ENCODE peak calls at places on chromosomes 5 and 9, in nine cellular contexts. K is uterus, S is suprapubic skin, F is K562, N is breast epithelium, I is stomach, Z is A549, T is upper lobe of left lung, P is adrenal gland. M is an unnamed sample.

GRCh38 chr5:125232779-125233230 is 486.4 kb upstream of the ZNF608 start:
- DNase-seq in K (no peak), S (no peak), F (no peak), N (no peak), I (no peak), Z (no peak), T (no peak), P (no peak), M (no peak)

GRCh38 chr9:126519660-126520425 is 93.9 kb upstream of the LMX1B start:
- DNase-seq in K (no peak), S (no peak), F (no peak), N (no peak), I (no peak), Z (no peak), T (no peak), P (no peak), M (no peak)

GRCh38 chr9:108869092-108869725 is 7.1 kb downstream of the ACTL7A start:
- DNase-seq in K (no peak), S (no peak), F (no peak), N (no peak), I (no peak), Z (peak), T (peak), P (no peak), M (no peak)

GRCh38 chr9:136577941-136578619 is 32.2 kb upstream of the NOTCH1 start:
- DNase-seq in K (no peak), S (no peak), F (no peak), N (no peak), I (no peak), Z (no peak), T (no peak), P (no peak), M (no peak)

GRCh38 chr5:140108093-140109049 is 5.5 kb upstream of the PURA start:
- DNase-seq in K (peak), S (peak), F (no peak), N (no peak), I (peak), Z (peak), T (peak), P (peak), M (peak)

GRCh38 chr5:73213566-73213998 is 40.6 kb downstream of the TMEM174 start:
- DNase-seq in K (no peak), S (no peak), F (no peak), N (no peak), I (no peak), Z (no peak), T (no peak), P (no peak), M (no peak)

GRCh38 chr9:34562136-34562745 is 27.3 kb downstream of the CNTFR start:
- DNase-seq in K (no peak), S (no peak), F (peak), N (no peak), I (no peak), Z (no peak), T (no peak), P (no peak), M (no peak)

GRCh38 chr9:125272697-125273096 is 11.1 kb downstream of the GAPVD1 start:
- DNase-seq in K (no peak), S (no peak), F (no peak), N (no peak), I (no peak), Z (no peak), T (no peak), P (no peak), M (no peak)

GRCh38 chr5:113788141-113788540 is 274.6 kb downstream of the YTHDC2 start:
- DNase-seq in K (no peak), S (no peak), F (no peak), N (no peak), I (no peak), Z (no peak), T (no peak), P (no peak), M (no peak)

GRCh38 chr5:144697847-144698262 is 527.2 kb downstream of the KCTD16 start:
- DNase-seq in K (no peak), S (no peak), F (no peak), N (no peak), I (no peak), Z (no peak), T (no peak), P (no peak), M (no peak)

GRCh38 chr9:92747459-92748232 is 17.0 kb downstream of the BICD2 start:
- DNase-seq in K (no peak), S (peak), F (peak), N (no peak), I (no peak), Z (no peak), T (no peak), P (no peak), M (peak)

GRCh38 chr5:171543486-171543885 is 124.0 kb downstream of the FGF18 start:
- DNase-seq in K (no peak), S (no peak), F (no peak), N (no peak), I (peak), Z (no peak), T (no peak), P (no peak), M (no peak)

GRCh38 chr9:96660693-96661248 is 5.7 kb upstream of the PRXL2C start:
- DNase-seq in K (no peak), S (no peak), F (no peak), N (no peak), I (no peak), Z (no peak), T (no peak), P (no peak), M (no peak)

GRCh38 chr5:178673801-178674200 is 47.0 kb upstream of the CLK4 start:
- DNase-seq in K (no peak), S (no peak), F (no peak), N (no peak), I (no peak), Z (no peak), T (no peak), P (no peak), M (no peak)

GRCh38 chr5:137190031-137190430 is 309.1 kb downstream of the SPOCK1 start:
- DNase-seq in K (no peak), S (no peak), F (no peak), N (no peak), I (no peak), Z (no peak), T (no peak), P (no peak), M (no peak)

GRCh38 chr5:40071870-40072269 is 607.8 kb upstream of the PTGER4 start:
- DNase-seq in K (no peak), S (no peak), F (no peak), N (no peak), I (no peak), Z (no peak), T (no peak), P (no peak), M (no peak)

GRCh38 chr5:111463304-111463703 is 49.0 kb downstream of the STARD4 start:
- DNase-seq in K (no peak), S (no peak), F (no peak), N (no peak), I (no peak), Z (no peak), T (no peak), P (no peak), M (no peak)

GRCh38 chr5:73963021-73963420 is 337.0 kb downstream of the ARHGEF28 start:
- DNase-seq in K (no peak), S (no peak), F (no peak), N (peak), I (no peak), Z (no peak), T (no peak), P (no peak), M (no peak)

GRCh38 chr9:93298498-93299417 is 114.8 kb downstream of the WNK2 start:
- DNase-seq in K (no peak), S (peak), F (peak), N (no peak), I (no peak), Z (no peak), T (no peak), P (no peak), M (peak)

GRCh38 chr5:68265822-68266395 is 50.4 kb downstream of the PIK3R1 start:
- DNase-seq in K (no peak), S (no peak), F (no peak), N (no peak), I (no peak), Z (no peak), T (no peak), P (no peak), M (no peak)

GRCh38 chr5:32810812-32811211 is 99.7 kb downstream of the NPR3 start:
- DNase-seq in K (no peak), S (no peak), F (no peak), N (no peak), I (no peak), Z (no peak), T (no peak), P (peak), M (no peak)

GRCh38 chr9:37301369-37302172 is 120.9 kb upstream of the GRHPR start:
- DNase-seq in K (no peak), S (no peak), F (no peak), N (no peak), I (no peak), Z (no peak), T (no peak), P (no peak), M (no peak)

GRCh38 chr9:5622019-5622418 is 6.9 kb upstream of the RIC1 start:
- DNase-seq in K (no peak), S (no peak), F (no peak), N (no peak), I (no peak), Z (no peak), T (no peak), P (no peak), M (no peak)

GRCh38 chr5:153147891-153148623 is 342.4 kb upstream of the GRIA1 start:
- DNase-seq in K (no peak), S (no peak), F (no peak), N (no peak), I (no peak), Z (no peak), T (no peak), P (no peak), M (no peak)

GRCh38 chr5:151745071-151745705 is 13.2 kb downstream of the ATOX1 start:
- DNase-seq in K (no peak), S (no peak), F (no peak), N (peak), I (peak), Z (no peak), T (peak), P (peak), M (peak)

GRCh38 chr5:135106610-135107009 is 72.6 kb upstream of the PITX1 start:
- DNase-seq in K (no peak), S (no peak), F (no peak), N (no peak), I (no peak), Z (no peak), T (no peak), P (no peak), M (no peak)

GRCh38 chr9:126126807-126127206 is 199.8 kb upstream of the MVB12B start:
- DNase-seq in K (no peak), S (peak), F (no peak), N (peak), I (peak), Z (no peak), T (no peak), P (peak), M (peak)

GRCh38 chr5:132238169-132238744 is 10.6 kb upstream of the P4HA2 start:
- DNase-seq in K (peak), S (peak), F (peak), N (peak), I (peak), Z (peak), T (peak), P (peak), M (peak)

GRCh38 chr9:124429530-124429867 is 14.3 kb upstream of the PSMB7 start:
- DNase-seq in K (no peak), S (peak), F (no peak), N (no peak), I (no peak), Z (no peak), T (no peak), P (no peak), M (no peak)

GRCh38 chr9:22041792-22042191 is 32.7 kb upstream of the CDKN2B start:
- DNase-seq in K (no peak), S (no peak), F (no peak), N (peak), I (peak), Z (no peak), T (peak), P (no peak), M (peak)

GRCh38 chr5:59661306-59661705 is 232.2 kb downstream of the PDE4D start:
- DNase-seq in K (no peak), S (no peak), F (no peak), N (no peak), I (no peak), Z (no peak), T (no peak), P (no peak), M (no peak)

GRCh38 chr9:15246688-15247087 is 60.3 kb downstream of the TTC39B start:
- DNase-seq in K (no peak), S (no peak), F (no peak), N (no peak), I (no peak), Z (no peak), T (no peak), P (no peak), M (no peak)

GRCh38 chr5:90161399-90161798 is 248.2 kb downstream of the CETN3 start:
- DNase-seq in K (no peak), S (no peak), F (peak), N (no peak), I (peak), Z (no peak), T (peak), P (peak), M (peak)

GRCh38 chr5:172175263-172175719 is 12.7 kb downstream of the STK10 start:
- DNase-seq in K (no peak), S (no peak), F (peak), N (no peak), I (peak), Z (no peak), T (peak), P (peak), M (peak)

GRCh38 chr5:168177831-168178450 is 113.5 kb upstream of the WWC1 start:
- DNase-seq in K (no peak), S (no peak), F (no peak), N (no peak), I (no peak), Z (no peak), T (no peak), P (no peak), M (no peak)

GRCh38 chr9:37198034-37198718 is 77.8 kb downstream of the ZCCHC7 start:
- DNase-seq in K (no peak), S (no peak), F (no peak), N (no peak), I (no peak), Z (no peak), T (no peak), P (no peak), M (no peak)

GRCh38 chr9:22446950-22447606 is 454 bp downstream of the DMRTA1 start:
- DNase-seq in K (peak), S (no peak), F (no peak), N (no peak), I (peak), Z (peak), T (peak), P (no peak), M (no peak)

GRCh38 chr9:91422832-91423711 is 560 bp downstream of the NFIL3 start:
- DNase-seq in K (peak), S (peak), F (peak), N (peak), I (peak), Z (peak), T (peak), P (peak), M (peak)
- TF ChIP-seq CTCF in K (peak), S (no peak), F (peak), N (peak), I (no peak), Z (peak), T (no peak), P (no peak), M (no peak)

DNA sequence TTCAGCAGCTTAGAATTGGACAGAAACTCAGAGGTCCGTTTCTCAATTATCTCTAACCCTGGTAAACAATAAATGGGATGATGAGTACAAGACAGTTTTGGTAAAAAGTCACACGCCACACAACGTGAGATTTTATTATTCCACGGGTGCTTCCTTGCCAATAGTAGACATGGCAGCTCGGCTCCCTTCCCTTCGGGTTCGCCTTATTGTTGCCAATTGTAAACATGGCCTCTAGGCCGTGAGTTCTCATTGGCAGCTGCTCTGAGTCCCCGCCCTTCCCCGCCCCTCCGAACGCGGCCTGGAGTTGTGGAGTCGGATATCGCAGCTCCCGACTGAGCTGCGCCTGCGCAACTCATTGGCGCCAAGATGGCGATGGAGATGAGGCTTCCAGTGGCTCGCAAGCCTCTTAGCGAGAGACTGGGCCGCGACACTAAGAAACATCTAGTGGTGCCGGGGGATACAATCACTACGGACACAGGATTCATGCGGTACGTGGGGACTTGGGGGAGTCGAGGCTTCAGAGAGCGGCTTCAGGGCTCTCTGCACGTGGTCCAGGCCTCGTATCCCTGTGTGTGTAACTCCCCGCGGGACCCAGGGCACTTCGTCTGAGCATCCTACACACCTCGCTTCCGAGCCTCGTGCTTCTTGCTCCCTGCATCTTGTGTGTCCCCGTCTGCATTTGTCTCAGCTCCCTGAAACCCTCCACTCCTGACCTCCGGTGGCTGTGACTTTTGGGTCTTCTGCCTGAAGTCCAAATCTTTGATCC is at the start of gene EXOSC2:
- DNase-seq in K (peak), S (peak), F (peak), N (peak), I (peak), Z (peak), T (peak), P (peak), M (peak)
- TF ChIP-seq POLR2A in K (peak), S (peak), F (peak), N (peak), I (no peak), Z (peak), T (no peak), P (no peak), M (no peak)

GRCh38 chr5:112691341-112691685 is 46.4 kb upstream of the APC start:
- DNase-seq in K (no peak), S (no peak), F (no peak), N (no peak), I (no peak), Z (no peak), T (no peak), P (no peak), M (no peak)

GRCh38 chr5:112693301-112693700 is 44.4 kb upstream of the APC start:
- DNase-seq in K (no peak), S (no peak), F (no peak), N (no peak), I (no peak), Z (no peak), T (no peak), P (no peak), M (no peak)

GRCh38 chr5:112690605-112691340 is 46.9 kb upstream of the APC start:
- DNase-seq in K (no peak), S (no peak), F (no peak), N (no peak), I (no peak), Z (no peak), T (no peak), P (no peak), M (no peak)

GRCh38 chr5:112692472-112692871 is 45.2 kb upstream of the APC start:
- DNase-seq in K (no peak), S (no peak), F (no peak), N (no peak), I (no peak), Z (no peak), T (no peak), P (no peak), M (no peak)

GRCh38 chr5:112691758-112692157 is 45.9 kb upstream of the APC start:
- DNase-seq in K (no peak), S (no peak), F (peak), N (no peak), I (no peak), Z (peak), T (no peak), P (no peak), M (no peak)
- TF ChIP-seq CTCF in K (no peak), S (no peak), F (peak), N (no peak), I (no peak), Z (peak), T (peak), P (no peak), M (no peak)

GRCh38 chr5:105163547-105163946 is 1601.0 kb upstream of the NUDT12 start:
- DNase-seq in K (no peak), S (no peak), F (no peak), N (no peak), I (no peak), Z (no peak), T (no peak), P (no peak), M (no peak)
- TF ChIP-seq POLR2A in K (no peak), S (no peak), F (no peak), N (no peak), I (no peak), Z (no peak), T (no peak), P (no peak), M (no peak)

DNA sequence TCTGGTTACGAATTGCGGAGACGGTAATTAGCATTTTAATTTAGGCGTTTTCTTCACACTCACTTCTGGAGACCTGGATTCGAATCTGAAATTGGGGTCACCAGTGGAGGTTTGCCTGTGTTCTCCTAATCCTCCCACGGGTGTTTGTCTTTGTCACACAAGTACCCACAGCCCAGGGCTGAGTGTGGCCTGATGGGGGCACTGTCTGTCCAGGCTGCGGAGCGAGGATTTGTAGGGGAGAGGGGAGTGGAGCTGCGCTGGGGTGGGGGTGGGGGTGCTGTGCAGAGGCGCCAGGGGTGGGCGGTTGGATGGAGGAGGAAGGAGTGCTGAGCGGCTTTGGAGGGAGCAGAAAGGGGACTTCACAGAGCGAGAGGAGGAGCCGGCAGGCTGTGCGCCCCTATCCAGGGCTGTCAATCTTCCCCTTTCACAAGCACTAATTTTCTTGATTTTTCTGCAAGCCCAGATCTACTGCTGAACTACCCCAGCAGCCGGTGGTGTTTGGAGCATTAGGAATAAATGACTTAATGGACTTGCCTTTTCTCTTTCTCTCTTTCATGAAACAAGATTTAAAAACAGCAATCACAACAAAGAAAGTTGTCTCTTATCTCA is 53.1 kb downstream of the TSPAN17 start:
- DNase-seq in K (no peak), S (no peak), F (peak), N (no peak), I (no peak), Z (peak), T (no peak), P (no peak), M (no peak)
- TF ChIP-seq CTCF in K (no peak), S (no peak), F (peak), N (no peak), I (no peak), Z (peak), T (no peak), P (no peak), M (no peak)

GRCh38 chr5:115398726-115399125 is 102.3 kb upstream of the CCDC112 start:
- DNase-seq in K (no peak), S (no peak), F (no peak), N (no peak), I (no peak), Z (no peak), T (no peak), P (no peak), M (no peak)
- TF ChIP-seq POLR2A in K (no peak), S (no peak), F (no peak), N (no peak), I (no peak), Z (no peak), T (no peak), P (no peak), M (no peak)

DNA sequence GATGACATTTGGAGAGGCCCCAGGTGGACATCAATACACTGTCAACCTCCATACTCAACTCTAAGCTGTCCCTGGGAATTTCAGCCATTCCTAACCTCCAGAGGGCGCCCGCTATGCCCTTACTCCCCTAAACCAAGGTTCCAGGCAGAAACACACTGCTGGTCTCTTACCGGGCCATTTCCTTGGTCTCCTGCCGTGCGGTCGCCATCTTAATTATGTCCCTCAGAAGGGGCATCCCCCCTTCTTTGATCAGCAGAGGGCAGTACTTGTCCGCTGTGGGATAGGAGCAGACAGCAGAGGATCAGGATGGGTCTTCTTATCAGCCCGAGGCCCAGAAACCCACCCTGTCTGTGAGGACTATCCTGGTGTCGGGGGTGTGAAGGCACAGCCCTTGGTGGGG is 9.3 kb upstream of the ZDHHC12 start:
- DNase-seq in K (peak), S (no peak), F (peak), N (peak), I (peak), Z (peak), T (peak), P (peak), M (no peak)
- TF ChIP-seq CTCF in K (peak), S (peak), F (peak), N (peak), I (no peak), Z (peak), T (peak), P (peak), M (no peak)